ENCODE peak calls at places on chromosome X, in six cellular contexts. A is HT1080, B is SK-N-SH, O is amniotic stem cell, Z is non-pigmented ciliary epithelial cell, W is NCI-H748 treated with DMSO at 0.1 percent for 48 hours. K is an unnamed sample.

GRCh38 chrX:68647156-68647957 is at the start of gene STARD8:
- DNase-seq in A (peak), B (peak), O (peak), Z (no peak), W (no peak), K (no peak)

GRCh38 chrX:39519566-39520301 is 578.0 kb downstream of the BCOR start:
- DNase-seq in A (no peak), B (no peak), O (no peak), Z (no peak), W (peak), K (no peak)

GRCh38 chrX:63434665-63435064 is 83.5 kb upstream of the SPIN4 start:
- DNase-seq in A (peak), B (no peak), O (no peak), Z (no peak), W (no peak), K (no peak)

GRCh38 chrX:104156630-104157529 is at the start of gene SLC25A53:
- DNase-seq in A (peak), B (peak), O (peak), Z (no peak), W (peak), K (peak)

GRCh38 chrX:154409222-154409871 is at the start of gene DNASE1L1:
- DNase-seq in A (peak), B (no peak), O (peak), Z (no peak), W (no peak), K (no peak)

GRCh38 chrX:39253551-39253950 is 452.3 kb downstream of the MID1IP1 start:
- DNase-seq in A (no peak), B (no peak), O (no peak), Z (no peak), W (no peak), K (no peak)

GRCh38 chrX:11704725-11705495 is 39.2 kb upstream of the ARHGAP6 start:
- DNase-seq in A (peak), B (no peak), O (no peak), Z (no peak), W (no peak), K (no peak)

GRCh38 chrX:83022020-83022419 is 486.1 kb upstream of the POU3F4 start:
- DNase-seq in A (peak), B (no peak), O (no peak), Z (no peak), W (no peak), K (no peak)

GRCh38 chrX:154774622-154775021 is 12.0 kb downstream of the DKC1 start:
- DNase-seq in A (no peak), B (no peak), O (no peak), Z (no peak), W (no peak), K (no peak)

GRCh38 chrX:386768-387575 is at the start of gene PPP2R3B:
- DNase-seq in A (peak), B (peak), O (no peak), Z (peak), W (no peak), K (no peak)

GRCh38 chrX:105190252-105190853 is 30.1 kb downstream of the TEX13A start:
- DNase-seq in A (peak), B (peak), O (no peak), Z (no peak), W (no peak), K (no peak)

GRCh38 chrX:11913001-11913400 is 155.0 kb downstream of the MSL3 start:
- DNase-seq in A (no peak), B (no peak), O (no peak), Z (no peak), W (no peak), K (no peak)

GRCh38 chrX:117839544-117839943 is 277.1 kb downstream of the KLHL13 start:
- DNase-seq in A (no peak), B (peak), O (no peak), Z (no peak), W (no peak), K (no peak)

GRCh38 chrX:10549280-10549679 is 71.1 kb downstream of the MID1 start:
- DNase-seq in A (peak), B (peak), O (no peak), Z (no peak), W (no peak), K (no peak)

GRCh38 chrX:140467211-140467610 is 37.7 kb downstream of the SOX3 start:
- DNase-seq in A (peak), B (no peak), O (no peak), Z (peak), W (no peak), K (no peak)

GRCh38 chrX:22246620-22247019 is 26.1 kb upstream of the CBLL2 start:
- DNase-seq in A (no peak), B (no peak), O (no peak), Z (peak), W (no peak), K (no peak)

GRCh38 chrX:68934421-68934820 is 105.6 kb downstream of the EFNB1 start:
- DNase-seq in A (no peak), B (no peak), O (no peak), Z (no peak), W (no peak), K (no peak)

GRCh38 chrX:38287669-38288068 is 39.6 kb downstream of the RPGR start:
- DNase-seq in A (no peak), B (no peak), O (no peak), Z (no peak), W (no peak), K (no peak)

GRCh38 chrX:20829665-20830481 is 544.3 kb upstream of the CNKSR2 start:
- DNase-seq in A (peak), B (no peak), O (no peak), Z (no peak), W (no peak), K (no peak)

GRCh38 chrX:150365953-150366911 is 3.1 kb downstream of the MAMLD1 start:
- DNase-seq in A (no peak), B (no peak), O (peak), Z (no peak), W (no peak), K (peak)

GRCh38 chrX:10524578-10524977 is 95.8 kb downstream of the MID1 start:
- DNase-seq in A (no peak), B (no peak), O (no peak), Z (no peak), W (no peak), K (no peak)

GRCh38 chrX:276588-277171 is 4.5 kb upstream of the PLCXD1 start:
- DNase-seq in A (no peak), B (peak), O (no peak), Z (no peak), W (no peak), K (no peak)

GRCh38 chrX:12798601-12799000 is 7.4 kb downstream of the PRPS2 start:
- DNase-seq in A (no peak), B (no peak), O (no peak), Z (peak), W (no peak), K (no peak)

GRCh38 chrX:30812326-30812725 is 76.7 kb downstream of the TAB3 start:
- DNase-seq in A (no peak), B (no peak), O (no peak), Z (no peak), W (no peak), K (no peak)

GRCh38 chrX:40291553-40291952 is 193.8 kb upstream of the BCOR start:
- DNase-seq in A (no peak), B (no peak), O (no peak), Z (no peak), W (no peak), K (no peak)

GRCh38 chrX:108072746-108073145 is 18.6 kb downstream of the PSMD10 start:
- DNase-seq in A (peak), B (no peak), O (no peak), Z (peak), W (no peak), K (no peak)

GRCh38 chrX:18929775-18930174 is 54.1 kb downstream of the PHKA2 start:
- DNase-seq in A (no peak), B (no peak), O (no peak), Z (no peak), W (no peak), K (no peak)

GRCh38 chrX:31449975-31450374 is 378.1 kb upstream of the FTHL17 start:
- DNase-seq in A (no peak), B (no peak), O (no peak), Z (no peak), W (no peak), K (no peak)

GRCh38 chrX:109270580-109271484 is 211.1 kb downstream of the GUCY2F start:
- DNase-seq in A (peak), B (no peak), O (no peak), Z (no peak), W (no peak), K (no peak)

GRCh38 chrX:118418811-118419251 is 72.9 kb downstream of the WDR44 start:
- DNase-seq in A (no peak), B (no peak), O (no peak), Z (no peak), W (no peak), K (no peak)

GRCh38 chrX:41664307-41665299 is 24.2 kb upstream of the GPR34 start:
- DNase-seq in A (no peak), B (no peak), O (no peak), Z (no peak), W (no peak), K (no peak)

GRCh38 chrX:103730746-103731508 is 20.2 kb downstream of the TMEM31 start:
- DNase-seq in A (peak), B (no peak), O (no peak), Z (no peak), W (no peak), K (no peak)

GRCh38 chrX:148540114-148540513 is 39.7 kb downstream of the AFF2 start:
- DNase-seq in A (no peak), B (no peak), O (no peak), Z (no peak), W (no peak), K (no peak)

GRCh38 chrX:47366051-47366722 is 4.2 kb upstream of the ZNF157 start:
- DNase-seq in A (peak), B (peak), O (peak), Z (no peak), W (peak), K (peak)

GRCh38 chrX:154652311-154653047 is 900 bp downstream of the CTAG2 start:
- DNase-seq in A (no peak), B (no peak), O (no peak), Z (no peak), W (no peak), K (no peak)

GRCh38 chrX:28042826-28043564 is 61.7 kb upstream of the DCAF8L1 start:
- DNase-seq in A (no peak), B (no peak), O (no peak), Z (no peak), W (no peak), K (no peak)

GRCh38 chrX:19793471-19793870 is 93.9 kb downstream of the SH3KBP1 start:
- DNase-seq in A (no peak), B (no peak), O (no peak), Z (no peak), W (no peak), K (no peak)

K was measured in hypothalamus.